ENCODE peak calls at places on chromosome 5, in five cellular contexts. One of them, this sample, is unnamed.

GRCh38 chr5:145887976-145888574 is 15.3 kb upstream of the GRXCR2 start:
- DNase-seq in neuronal stem cell: peak; percentile 30
- DNase-seq in mesenchymal stem cell: peak; percentile 60
- DNase-seq in IMR-90: peak; percentile 62
- DNase-seq in H1: peak; percentile 21
- DNase-seq in this sample: peak; percentile 54

GRCh38 chr5:153456354-153456753 is 34.1 kb upstream of the GRIA1 start:
- DNase-seq in neuronal stem cell: no peak
- DNase-seq in mesenchymal stem cell: no peak
- DNase-seq in IMR-90: no peak
- DNase-seq in H1: no peak
- DNase-seq in this sample: peak; percentile 25

GRCh38 chr5:178380086-178380485 is 147.5 kb upstream of the PHYKPL start:
- DNase-seq in neuronal stem cell: no peak
- DNase-seq in mesenchymal stem cell: no peak
- DNase-seq in IMR-90: no peak
- DNase-seq in H1: no peak
- DNase-seq in this sample: no peak

GRCh38 chr5:171342362-171343111 is 33.5 kb downstream of the TLX3 start:
- DNase-seq in neuronal stem cell: no peak
- DNase-seq in mesenchymal stem cell: peak; percentile 71
- DNase-seq in IMR-90: peak; percentile 71
- DNase-seq in H1: no peak
- DNase-seq in this sample: peak; percentile 86

GRCh38 chr5:97019435-97020117 is 83.7 kb downstream of the LNPEP start:
- DNase-seq in neuronal stem cell: peak; percentile 38
- DNase-seq in mesenchymal stem cell: peak; percentile 83
- DNase-seq in IMR-90: peak; percentile 34
- DNase-seq in H1: peak; percentile 29
- DNase-seq in this sample: peak; percentile 74

GRCh38 chr5:35644543-35644942 is 26.9 kb downstream of the SPEF2 start:
- DNase-seq in neuronal stem cell: no peak
- DNase-seq in mesenchymal stem cell: no peak
- DNase-seq in IMR-90: no peak
- DNase-seq in H1: no peak
- DNase-seq in this sample: no peak

GRCh38 chr5:16916262-16916878 is 19.7 kb downstream of the MYO10 start:
- DNase-seq in neuronal stem cell: no peak
- DNase-seq in mesenchymal stem cell: peak; percentile 75
- DNase-seq in IMR-90: peak; percentile 93
- DNase-seq in H1: no peak
- DNase-seq in this sample: no peak

GRCh38 chr5:158880514-158881001 is 219.2 kb downstream of the EBF1 start:
- DNase-seq in neuronal stem cell: no peak
- DNase-seq in mesenchymal stem cell: no peak
- DNase-seq in IMR-90: no peak
- DNase-seq in H1: no peak
- DNase-seq in this sample: no peak

GRCh38 chr5:173762930-173763329 is 125.2 kb upstream of the CPEB4 start:
- DNase-seq in neuronal stem cell: no peak
- DNase-seq in mesenchymal stem cell: no peak
- DNase-seq in IMR-90: no peak
- DNase-seq in H1: no peak
- DNase-seq in this sample: peak; percentile 34

GRCh38 chr5:90356612-90357011 is 52.9 kb downstream of the CETN3 start:
- DNase-seq in neuronal stem cell: no peak
- DNase-seq in mesenchymal stem cell: no peak
- DNase-seq in IMR-90: no peak
- DNase-seq in H1: no peak
- DNase-seq in this sample: no peak

GRCh38 chr5:126676195-126676624 is 75.5 kb downstream of the PHAX start:
- DNase-seq in neuronal stem cell: peak; percentile 46
- DNase-seq in mesenchymal stem cell: peak; percentile 67
- DNase-seq in IMR-90: peak; percentile 60
- DNase-seq in H1: no peak
- DNase-seq in this sample: peak; percentile 56

GRCh38 chr5:90390933-90391332 is 18.6 kb downstream of the CETN3 start:
- DNase-seq in neuronal stem cell: no peak
- DNase-seq in mesenchymal stem cell: peak; percentile 8
- DNase-seq in IMR-90: no peak
- DNase-seq in H1: no peak
- DNase-seq in this sample: peak; percentile 46

GRCh38 chr5:176948458-176948857 is 49.3 kb upstream of the HK3 start:
- DNase-seq in neuronal stem cell: no peak
- DNase-seq in mesenchymal stem cell: peak; percentile 56
- DNase-seq in IMR-90: no peak
- DNase-seq in H1: no peak
- DNase-seq in this sample: no peak

GRCh38 chr5:181207214-181207959 is 2.4 kb upstream of the TRIM7 start:
- DNase-seq in neuronal stem cell: peak; percentile 66
- DNase-seq in mesenchymal stem cell: peak; percentile 95
- DNase-seq in IMR-90: peak; percentile 93
- DNase-seq in H1: no peak
- DNase-seq in this sample: peak; percentile 89

GRCh38 chr5:116145416-116145815 is 60.6 kb downstream of the COMMD10 start:
- DNase-seq in neuronal stem cell: no peak
- DNase-seq in mesenchymal stem cell: no peak
- DNase-seq in IMR-90: no peak
- DNase-seq in H1: no peak
- DNase-seq in this sample: no peak

GRCh38 chr5:143402464-143403356 is 776 bp downstream of the NR3C1 start:
- DNase-seq in neuronal stem cell: peak; percentile 48
- DNase-seq in mesenchymal stem cell: peak; percentile 54
- DNase-seq in IMR-90: peak; percentile 34
- DNase-seq in H1: no peak
- DNase-seq in this sample: peak; percentile 32

GRCh38 chr5:172772112-172772906 is 1.3 kb upstream of the DUSP1 start:
- DNase-seq in neuronal stem cell: peak; percentile 76
- DNase-seq in mesenchymal stem cell: peak; percentile 99
- DNase-seq in IMR-90: peak; percentile 95
- DNase-seq in H1: no peak
- DNase-seq in this sample: peak; percentile 99

GRCh38 chr5:67221487-67222242 is 25.1 kb upstream of the CD180 start:
- DNase-seq in neuronal stem cell: no peak
- DNase-seq in mesenchymal stem cell: no peak
- DNase-seq in IMR-90: no peak
- DNase-seq in H1: no peak
- DNase-seq in this sample: no peak

GRCh38 chr5:137216976-137217598 is 282.0 kb downstream of the SPOCK1 start:
- DNase-seq in neuronal stem cell: no peak
- DNase-seq in mesenchymal stem cell: no peak
- DNase-seq in IMR-90: no peak
- DNase-seq in H1: no peak
- DNase-seq in this sample: no peak
- H3K4me3 ChIP-seq in neuronal stem cell: no peak overlapping the region
- H3K4me3 ChIP-seq in mesenchymal stem cell: no peak overlapping the region
- H3K4me3 ChIP-seq in IMR-90: no peak overlapping the region
- H3K4me3 ChIP-seq in H1: no peak overlapping the region
- H3K4me3 ChIP-seq in this sample: no peak overlapping the region

GRCh38 chr5:140262839-140263238 is 40.1 kb downstream of the PFDN1 start:
- DNase-seq in neuronal stem cell: no peak
- DNase-seq in mesenchymal stem cell: no peak
- DNase-seq in IMR-90: no peak
- DNase-seq in H1: no peak
- DNase-seq in this sample: no peak

GRCh38 chr5:140261403-140262171 is 41.3 kb downstream of the PFDN1 start:
- DNase-seq in neuronal stem cell: no peak
- DNase-seq in mesenchymal stem cell: peak; percentile 93
- DNase-seq in IMR-90: peak; percentile 92
- DNase-seq in H1: no peak
- DNase-seq in this sample: peak; percentile 33

GRCh38 chr5:140260089-140260656 is 42.7 kb downstream of the PFDN1 start:
- DNase-seq in neuronal stem cell: no peak
- DNase-seq in mesenchymal stem cell: no peak
- DNase-seq in IMR-90: no peak
- DNase-seq in H1: no peak
- DNase-seq in this sample: no peak

GRCh38 chr5:140259509-140259908 is 43.4 kb downstream of the PFDN1 start:
- DNase-seq in neuronal stem cell: no peak
- DNase-seq in mesenchymal stem cell: no peak
- DNase-seq in IMR-90: no peak
- DNase-seq in H1: no peak
- DNase-seq in this sample: no peak

DNA sequence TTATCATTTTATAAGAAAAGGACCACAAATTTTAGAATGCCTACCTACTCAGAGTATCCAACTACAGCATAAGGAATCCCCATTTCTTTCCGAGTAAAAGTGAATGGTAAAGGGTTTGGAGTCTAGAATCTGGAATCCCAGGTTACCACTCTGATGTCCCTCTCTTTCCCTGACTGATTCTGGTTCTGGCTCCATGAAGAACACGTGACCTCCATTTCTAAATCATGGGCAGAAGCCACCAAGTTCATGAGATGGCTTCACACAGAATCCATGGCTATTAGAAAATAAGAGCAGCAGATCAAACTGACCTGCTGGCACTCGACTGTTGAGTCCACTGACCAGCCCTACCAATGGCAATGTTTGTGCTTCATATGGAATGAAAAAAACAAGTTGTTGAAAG is 40.7 kb downstream of the PFDN1 start:
- DNase-seq in neuronal stem cell: no peak
- DNase-seq in mesenchymal stem cell: no peak
- DNase-seq in IMR-90: no peak
- DNase-seq in H1: no peak
- DNase-seq in this sample: no peak
- H4K91ac ChIP-seq in neuronal stem cell: no peak overlapping the region
- H4K91ac ChIP-seq in mesenchymal stem cell: no peak overlapping the region
- H4K91ac ChIP-seq in IMR-90: no peak overlapping the region
- H4K91ac ChIP-seq in H1: no peak overlapping the region
- H4K91ac ChIP-seq in this sample: no peak overlapping the region

DNA sequence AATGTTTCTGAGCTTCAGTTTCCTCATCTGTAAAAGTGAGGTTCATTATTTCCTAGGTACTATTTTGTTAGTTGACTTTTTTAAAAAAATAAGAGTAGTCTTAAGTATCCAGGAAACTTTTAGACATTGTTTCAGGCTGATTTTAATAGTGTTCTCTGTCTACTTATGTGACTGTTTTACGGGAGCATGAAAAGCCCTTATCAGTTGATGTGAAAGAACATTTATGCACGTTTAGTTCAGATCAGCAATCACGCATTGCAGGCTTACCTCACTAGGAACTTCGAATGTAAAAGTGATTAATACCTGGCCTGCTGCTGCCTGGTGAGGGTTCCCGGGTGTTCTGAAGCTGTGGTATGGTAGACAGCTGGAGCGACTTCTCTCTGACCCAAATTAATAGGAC is 8.1 kb downstream of the SNX18 start:
- DNase-seq in neuronal stem cell: no peak
- DNase-seq in mesenchymal stem cell: no peak
- DNase-seq in IMR-90: no peak
- DNase-seq in H1: no peak
- DNase-seq in this sample: no peak
- H3K4me3 ChIP-seq in neuronal stem cell: no peak overlapping the region
- H3K4me3 ChIP-seq in mesenchymal stem cell: no peak overlapping the region
- H3K4me3 ChIP-seq in IMR-90: no peak overlapping the region
- H3K4me3 ChIP-seq in H1: no peak overlapping the region
- H3K4me3 ChIP-seq in this sample: no peak overlapping the region

GRCh38 chr5:56589486-56589870 is 225.9 kb upstream of the MAP3K1 start:
- DNase-seq in neuronal stem cell: no peak
- DNase-seq in mesenchymal stem cell: no peak
- DNase-seq in IMR-90: no peak
- DNase-seq in H1: no peak
- DNase-seq in this sample: no peak
- H4K91ac ChIP-seq in neuronal stem cell: no peak overlapping the region
- H4K91ac ChIP-seq in mesenchymal stem cell: no peak overlapping the region
- H4K91ac ChIP-seq in IMR-90: no peak overlapping the region
- H4K91ac ChIP-seq in H1: no peak overlapping the region
- H4K91ac ChIP-seq in this sample: no peak overlapping the region